ENCODE peak calls at places on chromosomes 12 and 14, in nine cellular contexts. One of them, this sample, is unnamed.
A peak's percentile ranks its signal among the peaks of the same experiment; 100 is the strongest.

GRCh38 chr14:94485944-94486841 is 10.2 kb upstream of the SERPINA9 start:
- DNase-seq in cardiac fibroblast: peak; percentile 59
- DNase-seq in lower leg skin: peak; percentile 39
- DNase-seq in stomach: peak; percentile 62
- DNase-seq in heart left ventricle: no peak
- DNase-seq in AG10803: peak; percentile 66
- DNase-seq in WERI-Rb-1: peak; percentile 33
- DNase-seq in transverse colon: peak; percentile 41
- DNase-seq in OCI-LY7: peak; percentile 34
- DNase-seq in this sample: peak; percentile 50

GRCh38 chr12:42469355-42470006 is 120.1 kb downstream of the PRICKLE1 start:
- DNase-seq in cardiac fibroblast: no peak
- DNase-seq in lower leg skin: no peak
- DNase-seq in stomach: no peak
- DNase-seq in heart left ventricle: no peak
- DNase-seq in AG10803: no peak
- DNase-seq in WERI-Rb-1: no peak
- DNase-seq in transverse colon: peak; percentile 13
- DNase-seq in OCI-LY7: peak; percentile 94
- DNase-seq in this sample: no peak

GRCh38 chr12:53065975-53066593 is 13.1 kb downstream of the SPRYD3 start:
- DNase-seq in cardiac fibroblast: peak; percentile 90
- DNase-seq in lower leg skin: peak; percentile 78
- DNase-seq in stomach: peak; percentile 84
- DNase-seq in heart left ventricle: peak; percentile 87
- DNase-seq in AG10803: peak; percentile 82
- DNase-seq in WERI-Rb-1: peak; percentile 72
- DNase-seq in transverse colon: peak; percentile 83
- DNase-seq in OCI-LY7: peak; percentile 63
- DNase-seq in this sample: peak; percentile 73

GRCh38 chr14:39203659-39204606 is 28.9 kb downstream of the PNN start:
- DNase-seq in cardiac fibroblast: no peak
- DNase-seq in lower leg skin: no peak
- DNase-seq in stomach: peak; percentile 57
- DNase-seq in heart left ventricle: no peak
- DNase-seq in AG10803: no peak
- DNase-seq in WERI-Rb-1: peak; percentile 72
- DNase-seq in transverse colon: peak; percentile 83
- DNase-seq in OCI-LY7: no peak
- DNase-seq in this sample: no peak

GRCh38 chr12:59459966-59460365 is 135.9 kb upstream of the SLC16A7 start:
- DNase-seq in cardiac fibroblast: peak; percentile 41
- DNase-seq in lower leg skin: no peak
- DNase-seq in stomach: no peak
- DNase-seq in heart left ventricle: no peak
- DNase-seq in AG10803: peak; percentile 42
- DNase-seq in WERI-Rb-1: no peak
- DNase-seq in transverse colon: no peak
- DNase-seq in OCI-LY7: no peak
- DNase-seq in this sample: peak; percentile 12

GRCh38 chr14:61178226-61179060 is 102.7 kb downstream of the TMEM30B start:
- DNase-seq in cardiac fibroblast: peak; percentile 92
- DNase-seq in lower leg skin: no peak
- DNase-seq in stomach: no peak
- DNase-seq in heart left ventricle: no peak
- DNase-seq in AG10803: peak; percentile 96
- DNase-seq in WERI-Rb-1: no peak
- DNase-seq in transverse colon: no peak
- DNase-seq in OCI-LY7: no peak
- DNase-seq in this sample: peak; percentile 98

GRCh38 chr14:61145903-61146411 is 135.2 kb downstream of the TMEM30B start:
- DNase-seq in cardiac fibroblast: peak; percentile 73
- DNase-seq in lower leg skin: no peak
- DNase-seq in stomach: no peak
- DNase-seq in heart left ventricle: no peak
- DNase-seq in AG10803: peak; percentile 94
- DNase-seq in WERI-Rb-1: no peak
- DNase-seq in transverse colon: no peak
- DNase-seq in OCI-LY7: no peak
- DNase-seq in this sample: peak; percentile 91

GRCh38 chr12:43776498-43776897 is 17.7 kb downstream of the IRAK4 start:
- DNase-seq in cardiac fibroblast: peak; percentile 42
- DNase-seq in lower leg skin: no peak
- DNase-seq in stomach: no peak
- DNase-seq in heart left ventricle: no peak
- DNase-seq in AG10803: peak; percentile 26
- DNase-seq in WERI-Rb-1: peak; percentile 20
- DNase-seq in transverse colon: no peak
- DNase-seq in OCI-LY7: peak; percentile 43
- DNase-seq in this sample: peak; percentile 32

GRCh38 chr14:93683241-93683640 is 105.0 kb downstream of the PRIMA1 start:
- DNase-seq in cardiac fibroblast: peak; percentile 0
- DNase-seq in lower leg skin: no peak
- DNase-seq in stomach: no peak
- DNase-seq in heart left ventricle: no peak
- DNase-seq in AG10803: no peak
- DNase-seq in WERI-Rb-1: no peak
- DNase-seq in transverse colon: no peak
- DNase-seq in OCI-LY7: peak; percentile 49
- DNase-seq in this sample: no peak

GRCh38 chr12:25313591-25313990 is 62.9 kb upstream of the KRAS start:
- DNase-seq in cardiac fibroblast: no peak
- DNase-seq in lower leg skin: no peak
- DNase-seq in stomach: no peak
- DNase-seq in heart left ventricle: no peak
- DNase-seq in AG10803: peak; percentile 9
- DNase-seq in WERI-Rb-1: no peak
- DNase-seq in transverse colon: no peak
- DNase-seq in OCI-LY7: no peak
- DNase-seq in this sample: peak; percentile 27

DNA sequence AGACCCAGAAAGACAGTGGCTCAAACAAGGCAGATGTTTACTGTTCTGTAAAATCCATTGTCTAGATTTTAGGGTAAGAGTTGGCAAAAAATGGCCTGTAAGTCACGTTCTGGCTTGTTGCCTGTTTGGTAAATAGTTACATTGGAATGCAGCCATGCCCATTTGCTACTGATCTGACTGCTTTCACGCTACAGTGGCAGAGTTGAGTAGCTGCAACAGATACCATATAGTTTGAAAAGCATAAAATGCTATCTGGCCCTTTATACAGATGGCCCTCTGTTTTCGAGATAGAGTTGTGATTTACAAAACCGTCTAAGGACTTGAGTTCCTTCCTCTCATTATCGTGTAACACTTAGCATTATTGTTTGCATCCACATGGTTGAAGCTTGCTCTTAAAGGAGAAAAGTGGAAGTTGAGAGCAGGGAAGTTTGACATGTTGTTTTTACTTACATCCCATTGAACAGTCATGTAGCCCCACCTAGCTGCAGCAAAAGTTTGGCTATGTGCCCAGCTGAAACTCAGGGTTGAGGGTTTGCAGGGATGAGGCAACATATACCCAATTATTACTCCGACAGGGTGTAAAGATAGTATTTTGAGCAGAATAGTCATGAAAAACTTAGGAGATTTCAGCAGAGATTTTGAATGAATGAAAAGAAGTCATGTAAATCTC is 11.3 kb upstream of the SCFD1 start:
- DNase-seq in cardiac fibroblast: peak; percentile 86
- DNase-seq in lower leg skin: peak; percentile 49
- DNase-seq in stomach: peak; percentile 60
- DNase-seq in heart left ventricle: no peak
- DNase-seq in AG10803: peak; percentile 51
- DNase-seq in WERI-Rb-1: no peak
- DNase-seq in transverse colon: peak; percentile 74
- DNase-seq in OCI-LY7: peak; percentile 18
- DNase-seq in this sample: peak; percentile 80
- TF ChIP-seq CTCF in cardiac fibroblast: peak; percentile 29
- TF ChIP-seq CTCF in lower leg skin: no peak
- TF ChIP-seq CTCF in stomach: no peak
- TF ChIP-seq CTCF in heart left ventricle: no peak
- TF ChIP-seq CTCF in AG10803: peak; percentile 20
- TF ChIP-seq CTCF in WERI-Rb-1: peak; percentile 7
- TF ChIP-seq CTCF in transverse colon: peak; percentile 28
- TF ChIP-seq CTCF in OCI-LY7: peak; percentile 46
- TF ChIP-seq CTCF in this sample: peak; percentile 41

GRCh38 chr14:65281991-65282908 is 130.3 kb upstream of the FUT8 start:
- DNase-seq in cardiac fibroblast: peak; percentile 65
- DNase-seq in lower leg skin: no peak
- DNase-seq in stomach: no peak
- DNase-seq in heart left ventricle: no peak
- DNase-seq in AG10803: peak; percentile 93
- DNase-seq in WERI-Rb-1: no peak
- DNase-seq in transverse colon: no peak
- DNase-seq in OCI-LY7: peak; percentile 58
- DNase-seq in this sample: peak; percentile 75
- TF ChIP-seq CTCF in cardiac fibroblast: no peak
- TF ChIP-seq CTCF in lower leg skin: no peak
- TF ChIP-seq CTCF in stomach: no peak
- TF ChIP-seq CTCF in heart left ventricle: no peak
- TF ChIP-seq CTCF in AG10803: peak; percentile 36
- TF ChIP-seq CTCF in WERI-Rb-1: no peak
- TF ChIP-seq CTCF in transverse colon: no peak
- TF ChIP-seq CTCF in OCI-LY7: no peak
- TF ChIP-seq CTCF in this sample: no peak

GRCh38 chr12:89962648-89963047 is 254.0 kb upstream of the ATP2B1 start:
- DNase-seq in cardiac fibroblast: no peak
- DNase-seq in lower leg skin: no peak
- DNase-seq in stomach: no peak
- DNase-seq in heart left ventricle: no peak
- DNase-seq in AG10803: no peak
- DNase-seq in WERI-Rb-1: no peak
- DNase-seq in transverse colon: peak; percentile 46
- DNase-seq in OCI-LY7: peak; percentile 32
- DNase-seq in this sample: no peak
- TF ChIP-seq CTCF in cardiac fibroblast: no peak
- TF ChIP-seq CTCF in lower leg skin: no peak
- TF ChIP-seq CTCF in stomach: no peak
- TF ChIP-seq CTCF in heart left ventricle: no peak
- TF ChIP-seq CTCF in AG10803: peak; percentile 22
- TF ChIP-seq CTCF in WERI-Rb-1: no peak
- TF ChIP-seq CTCF in transverse colon: peak; percentile 48
- TF ChIP-seq CTCF in OCI-LY7: peak; percentile 72
- TF ChIP-seq CTCF in this sample: peak; percentile 19

GRCh38 chr14:59634617-59635016 is 58.0 kb upstream of the CCDC175 start:
- DNase-seq in cardiac fibroblast: no peak
- DNase-seq in lower leg skin: no peak
- DNase-seq in stomach: no peak
- DNase-seq in heart left ventricle: no peak
- DNase-seq in AG10803: no peak
- DNase-seq in WERI-Rb-1: no peak
- DNase-seq in transverse colon: no peak
- DNase-seq in OCI-LY7: no peak
- DNase-seq in this sample: no peak

GRCh38 chr14:59632381-59632780 is 55.8 kb upstream of the CCDC175 start:
- DNase-seq in cardiac fibroblast: peak; percentile 23
- DNase-seq in lower leg skin: no peak
- DNase-seq in stomach: peak; percentile 34
- DNase-seq in heart left ventricle: no peak
- DNase-seq in AG10803: no peak
- DNase-seq in WERI-Rb-1: peak; percentile 63
- DNase-seq in transverse colon: peak; percentile 30
- DNase-seq in OCI-LY7: peak; percentile 15
- DNase-seq in this sample: peak; percentile 28

GRCh38 chr14:59630281-59630963 is 53.8 kb upstream of the CCDC175 start:
- DNase-seq in cardiac fibroblast: peak; percentile 5
- DNase-seq in lower leg skin: no peak
- DNase-seq in stomach: no peak
- DNase-seq in heart left ventricle: peak; percentile 36
- DNase-seq in AG10803: no peak
- DNase-seq in WERI-Rb-1: peak; percentile 42
- DNase-seq in transverse colon: no peak
- DNase-seq in OCI-LY7: no peak
- DNase-seq in this sample: peak; percentile 9

GRCh38 chr14:59629384-59630158 is 53.0 kb upstream of the CCDC175 start:
- DNase-seq in cardiac fibroblast: no peak
- DNase-seq in lower leg skin: no peak
- DNase-seq in stomach: no peak
- DNase-seq in heart left ventricle: no peak
- DNase-seq in AG10803: no peak
- DNase-seq in WERI-Rb-1: no peak
- DNase-seq in transverse colon: no peak
- DNase-seq in OCI-LY7: no peak
- DNase-seq in this sample: no peak

GRCh38 chr14:59631237-59631636 is 54.6 kb upstream of the CCDC175 start:
- DNase-seq in cardiac fibroblast: no peak
- DNase-seq in lower leg skin: no peak
- DNase-seq in stomach: no peak
- DNase-seq in heart left ventricle: no peak
- DNase-seq in AG10803: no peak
- DNase-seq in WERI-Rb-1: peak; percentile 47
- DNase-seq in transverse colon: no peak
- DNase-seq in OCI-LY7: peak; percentile 2
- DNase-seq in this sample: no peak
- TF ChIP-seq CTCF in cardiac fibroblast: peak; percentile 21
- TF ChIP-seq CTCF in lower leg skin: no peak
- TF ChIP-seq CTCF in stomach: no peak
- TF ChIP-seq CTCF in heart left ventricle: no peak
- TF ChIP-seq CTCF in AG10803: peak; percentile 33
- TF ChIP-seq CTCF in WERI-Rb-1: peak; percentile 63
- TF ChIP-seq CTCF in transverse colon: peak; percentile 12
- TF ChIP-seq CTCF in OCI-LY7: peak; percentile 57
- TF ChIP-seq CTCF in this sample: peak; percentile 36

This sample was measured in astrocyte of the spinal cord.